ENCODE peak calls at places on chromosomes 6 and 20, in nine cellular contexts. E is T-cell; U is neural crest cell; K is choroid plexus epithelial cell; D is BE2C; C is A172; R is AG20443; W is T47D; N is stimulated activated CD4-positive, alpha-beta T cell treated with anti-CD3 and anti-CD28 coated beads, Interleukin-12 subunit alpha, Interleukin-12 subunit beta, amount 100 ng/mL, for 24 hours. Z is an unnamed sample.

GRCh38 chr6:55011034-55011433 is 163.3 kb upstream of the HCRTR2 start:
- DNase-seq in E (no peak), U (no peak), K (no peak), D (no peak), C (no peak), R (no peak), W (no peak), N (no peak), Z (no peak)

GRCh38 chr6:145036848-145037567 is 698.3 kb downstream of the EPM2A start:
- DNase-seq in E (no peak), U (no peak), K (peak), D (peak), C (peak), R (no peak), W (no peak), N (no peak), Z (no peak)

GRCh38 chr20:62741191-62741676 is 32.6 kb downstream of the NTSR1 start:
- DNase-seq in E (no peak), U (no peak), K (peak), D (no peak), C (peak), R (no peak), W (peak), N (no peak), Z (no peak)

GRCh38 chr6:118324081-118324480 is 224.0 kb upstream of the PLN start:
- DNase-seq in E (no peak), U (no peak), K (no peak), D (no peak), C (no peak), R (no peak), W (peak), N (no peak), Z (no peak)

GRCh38 chr6:153058291-153058690 is 55.8 kb upstream of the MTRF1L start:
- DNase-seq in E (no peak), U (no peak), K (peak), D (no peak), C (peak), R (no peak), W (no peak), N (no peak), Z (no peak)

GRCh38 chr6:137765044-137765443 is 102.0 kb upstream of the TNFAIP3 start:
- DNase-seq in E (no peak), U (no peak), K (no peak), D (no peak), C (no peak), R (no peak), W (no peak), N (no peak), Z (no peak)

GRCh38 chr20:63359164-63359934 is 1.8 kb downstream of the CHRNA4 start:
- DNase-seq in E (no peak), U (no peak), K (no peak), D (no peak), C (no peak), R (no peak), W (no peak), N (no peak), Z (no peak)

GRCh38 chr20:62640870-62641748 is 1.2 kb upstream of the SLCO4A1 start:
- DNase-seq in E (no peak), U (no peak), K (no peak), D (no peak), C (no peak), R (no peak), W (no peak), N (no peak), Z (no peak)

Z was measured in SK-N-DZ.